ENCODE peak calls at places on chromosome 10, in four cellular contexts. One of them, this sample, is unnamed.

GRCh38 chr10:63143984-63144383 is 10.9 kb downstream of the NRBF2 start:
- DNase-seq in A549: no peak
- DNase-seq in K562: no peak
- DNase-seq in WTC11: no peak
- DNase-seq in this sample: no peak

GRCh38 chr10:128896964-128897363 is 570.1 kb upstream of the MGMT start:
- DNase-seq in A549: no peak
- DNase-seq in K562: no peak
- DNase-seq in WTC11: no peak
- DNase-seq in this sample: no peak

GRCh38 chr10:80202934-80203834 is 2.2 kb downstream of the ANXA11 start:
- DNase-seq in A549: no peak
- DNase-seq in K562: peak; percentile 87
- DNase-seq in WTC11: peak; percentile 43
- DNase-seq in this sample: peak; percentile 77

GRCh38 chr10:123093489-123093888 is 42.3 kb upstream of the HMX3 start:
- DNase-seq in A549: no peak
- DNase-seq in K562: no peak
- DNase-seq in WTC11: no peak
- DNase-seq in this sample: no peak

GRCh38 chr10:75403144-75404022 is 1.8 kb upstream of the ZNF503 start:
- DNase-seq in A549: peak; percentile 54
- DNase-seq in K562: no peak
- DNase-seq in WTC11: peak; percentile 64
- DNase-seq in this sample: peak; percentile 18

GRCh38 chr10:49749144-49749543 is 13.0 kb downstream of the OGDHL start:
- DNase-seq in A549: no peak
- DNase-seq in K562: no peak
- DNase-seq in WTC11: no peak
- DNase-seq in this sample: no peak

GRCh38 chr10:110444009-110444347 is 53.7 kb upstream of the DUSP5 start:
- DNase-seq in A549: no peak
- DNase-seq in K562: no peak
- DNase-seq in WTC11: no peak
- DNase-seq in this sample: no peak

GRCh38 chr10:78290131-78290750 is 256.6 kb downstream of the RPS24 start:
- DNase-seq in A549: no peak
- DNase-seq in K562: no peak
- DNase-seq in WTC11: no peak
- DNase-seq in this sample: no peak

GRCh38 chr10:30645340-30645827 is 15.8 kb upstream of the LYZL2 start:
- DNase-seq in A549: no peak
- DNase-seq in K562: no peak
- DNase-seq in WTC11: peak; percentile 35
- DNase-seq in this sample: peak; percentile 9

GRCh38 chr10:43199684-43200537 is 61.7 kb downstream of the CSGALNACT2 start:
- DNase-seq in A549: no peak
- DNase-seq in K562: no peak
- DNase-seq in WTC11: no peak
- DNase-seq in this sample: no peak

GRCh38 chr10:43076876-43077420 is at the start of gene RET:
- DNase-seq in A549: peak; percentile 65
- DNase-seq in K562: peak; percentile 84
- DNase-seq in WTC11: peak; percentile 67
- DNase-seq in this sample: no peak

GRCh38 chr10:43809211-43809930 is 160.7 kb upstream of the ZNF32 start:
- DNase-seq in A549: no peak
- DNase-seq in K562: no peak
- DNase-seq in WTC11: no peak
- DNase-seq in this sample: no peak

GRCh38 chr10:30788307-30788706 is 158.8 kb upstream of the LYZL2 start:
- DNase-seq in A549: no peak
- DNase-seq in K562: no peak
- DNase-seq in WTC11: no peak
- DNase-seq in this sample: no peak

GRCh38 chr10:110850990-110851389 is 20.7 kb upstream of the PDCD4 start:
- DNase-seq in A549: no peak
- DNase-seq in K562: no peak
- DNase-seq in WTC11: no peak
- DNase-seq in this sample: no peak

GRCh38 chr10:71294091-71294561 is 24.9 kb upstream of the SLC29A3 start:
- DNase-seq in A549: no peak
- DNase-seq in K562: no peak
- DNase-seq in WTC11: no peak
- DNase-seq in this sample: no peak

GRCh38 chr10:113087082-113088029 is 137.3 kb downstream of the TCF7L2 start:
- DNase-seq in A549: peak; percentile 97
- DNase-seq in K562: peak; percentile 64
- DNase-seq in WTC11: no peak
- DNase-seq in this sample: peak; percentile 96

GRCh38 chr10:43921881-43922280 is 273.2 kb upstream of the ZNF32 start:
- DNase-seq in A549: no peak
- DNase-seq in K562: no peak
- DNase-seq in WTC11: no peak
- DNase-seq in this sample: no peak

GRCh38 chr10:80199828-80200227 is 5.5 kb downstream of the ANXA11 start:
- DNase-seq in A549: no peak
- DNase-seq in K562: no peak
- DNase-seq in WTC11: no peak
- DNase-seq in this sample: no peak

GRCh38 chr10:106076496-106076895 is 1088.0 kb downstream of the SORCS1 start:
- DNase-seq in A549: no peak
- DNase-seq in K562: no peak
- DNase-seq in WTC11: no peak
- DNase-seq in this sample: no peak

GRCh38 chr10:3898821-3899220 is 113.8 kb upstream of the KLF6 start:
- DNase-seq in A549: no peak
- DNase-seq in K562: no peak
- DNase-seq in WTC11: no peak
- DNase-seq in this sample: peak; percentile 31

GRCh38 chr10:58782876-58783859 is 270.5 kb downstream of the BICC1 start:
- DNase-seq in A549: no peak
- DNase-seq in K562: no peak
- DNase-seq in WTC11: no peak
- DNase-seq in this sample: no peak

GRCh38 chr10:20598590-20598989 is 298.5 kb downstream of the NEBL start:
- DNase-seq in A549: peak; percentile 10
- DNase-seq in K562: no peak
- DNase-seq in WTC11: no peak
- DNase-seq in this sample: no peak

GRCh38 chr10:32684291-32684690 is 238.4 kb downstream of the CCDC7 start:
- DNase-seq in A549: no peak
- DNase-seq in K562: no peak
- DNase-seq in WTC11: no peak
- DNase-seq in this sample: no peak

GRCh38 chr10:32139223-32140073 is 83.2 kb upstream of the KIF5B start:
- DNase-seq in A549: peak; percentile 93
- DNase-seq in K562: peak; percentile 87
- DNase-seq in WTC11: peak; percentile 74
- DNase-seq in this sample: peak; percentile 57

GRCh38 chr10:60908896-60909295 is 35.1 kb downstream of the RHOBTB1 start:
- DNase-seq in A549: no peak
- DNase-seq in K562: no peak
- DNase-seq in WTC11: no peak
- DNase-seq in this sample: peak; percentile 30

GRCh38 chr10:126391162-126391880 is 3.0 kb upstream of the ADAM12 start:
- DNase-seq in A549: no peak
- DNase-seq in K562: no peak
- DNase-seq in WTC11: no peak
- DNase-seq in this sample: no peak

GRCh38 chr10:97880109-97880508 is 30.5 kb downstream of the GOLGA7B start:
- DNase-seq in A549: no peak
- DNase-seq in K562: no peak
- DNase-seq in WTC11: no peak
- DNase-seq in this sample: no peak

GRCh38 chr10:53840668-53841067 is 960.4 kb downstream of the PCDH15 start:
- DNase-seq in A549: no peak
- DNase-seq in K562: no peak
- DNase-seq in WTC11: no peak
- DNase-seq in this sample: no peak

GRCh38 chr10:121216721-121217181 is 365.6 kb downstream of the WDR11 start:
- DNase-seq in A549: no peak
- DNase-seq in K562: no peak
- DNase-seq in WTC11: no peak
- DNase-seq in this sample: no peak

GRCh38 chr10:111837985-111838384 is 345.6 kb downstream of the GPAM start:
- DNase-seq in A549: no peak
- DNase-seq in K562: no peak
- DNase-seq in WTC11: no peak
- DNase-seq in this sample: no peak

GRCh38 chr10:88332526-88333265 is 250.4 kb downstream of the RNLS start:
- DNase-seq in A549: no peak
- DNase-seq in K562: no peak
- DNase-seq in WTC11: no peak
- DNase-seq in this sample: no peak

GRCh38 chr10:5528989-5529701 is 4.4 kb downstream of the CALML3 start:
- DNase-seq in A549: no peak
- DNase-seq in K562: no peak
- DNase-seq in WTC11: no peak
- DNase-seq in this sample: no peak

GRCh38 chr10:12191715-12192114 is 4.0 kb downstream of the NUDT5 start:
- DNase-seq in A549: no peak
- DNase-seq in K562: no peak
- DNase-seq in WTC11: no peak
- DNase-seq in this sample: peak; percentile 31

GRCh38 chr10:51321968-51322367 is 247.7 kb downstream of the PRKG1 start:
- DNase-seq in A549: no peak
- DNase-seq in K562: no peak
- DNase-seq in WTC11: no peak
- DNase-seq in this sample: no peak

GRCh38 chr10:46550076-46550790 is 6.2 kb downstream of the GPRIN2 start:
- DNase-seq in A549: no peak
- DNase-seq in K562: no peak
- DNase-seq in WTC11: peak; percentile 10
- DNase-seq in this sample: no peak

GRCh38 chr10:48901152-48901705 is 38.4 kb downstream of the LRRC18 start:
- DNase-seq in A549: no peak
- DNase-seq in K562: no peak
- DNase-seq in WTC11: no peak
- DNase-seq in this sample: no peak

GRCh38 chr10:110387983-110388681 is 83.4 kb upstream of the SMNDC1 start:
- DNase-seq in A549: no peak
- DNase-seq in K562: no peak
- DNase-seq in WTC11: no peak
- DNase-seq in this sample: no peak

GRCh38 chr10:118308664-118309063 is 33.5 kb downstream of the FAM204A start:
- DNase-seq in A549: no peak
- DNase-seq in K562: no peak
- DNase-seq in WTC11: peak; percentile 18
- DNase-seq in this sample: no peak

GRCh38 chr10:102283488-102283887 is 38.2 kb downstream of the GBF1 start:
- DNase-seq in A549: no peak
- DNase-seq in K562: no peak
- DNase-seq in WTC11: no peak
- DNase-seq in this sample: no peak

GRCh38 chr10:102281103-102281502 is 35.8 kb downstream of the GBF1 start:
- DNase-seq in A549: no peak
- DNase-seq in K562: no peak
- DNase-seq in WTC11: no peak
- DNase-seq in this sample: no peak

GRCh38 chr10:102280397-102281015 is 35.2 kb downstream of the GBF1 start:
- DNase-seq in A549: no peak
- DNase-seq in K562: no peak
- DNase-seq in WTC11: no peak
- DNase-seq in this sample: no peak

GRCh38 chr10:102275343-102275742 is 30.0 kb downstream of the GBF1 start:
- DNase-seq in A549: no peak
- DNase-seq in K562: no peak
- DNase-seq in WTC11: no peak
- DNase-seq in this sample: no peak

GRCh38 chr10:102279104-102279503 is 33.8 kb downstream of the GBF1 start:
- DNase-seq in A549: no peak
- DNase-seq in K562: no peak
- DNase-seq in WTC11: no peak
- DNase-seq in this sample: no peak
- TF ChIP-seq NR3C1 in A549: no peak
- TF ChIP-seq NR3C1 in K562: no peak
- TF ChIP-seq NR3C1 in WTC11: no peak
- TF ChIP-seq NR3C1 in this sample: no peak

GRCh38 chr10:92640110-92640509 is 47.2 kb downstream of the KIF11 start:
- DNase-seq in A549: peak; percentile 7
- DNase-seq in K562: no peak
- DNase-seq in WTC11: no peak
- DNase-seq in this sample: no peak
- TF ChIP-seq NR3C1 in A549: no peak
- TF ChIP-seq NR3C1 in K562: no peak
- TF ChIP-seq NR3C1 in WTC11: no peak
- TF ChIP-seq NR3C1 in this sample: no peak

GRCh38 chr10:96370575-96371157 is 11.9 kb upstream of the OPALIN start:
- DNase-seq in A549: peak; percentile 76
- DNase-seq in K562: peak; percentile 55
- DNase-seq in WTC11: peak; percentile 81
- DNase-seq in this sample: peak; percentile 24
- TF ChIP-seq NR3C1 in A549: no peak
- TF ChIP-seq NR3C1 in K562: no peak
- TF ChIP-seq NR3C1 in WTC11: no peak
- TF ChIP-seq NR3C1 in this sample: no peak

GRCh38 chr10:72784551-72785421 is 92.8 kb downstream of the MCU start:
- DNase-seq in A549: no peak
- DNase-seq in K562: no peak
- DNase-seq in WTC11: peak; percentile 28
- DNase-seq in this sample: no peak
- TF ChIP-seq NR3C1 in A549: no peak
- TF ChIP-seq NR3C1 in K562: no peak
- TF ChIP-seq NR3C1 in WTC11: no peak
- TF ChIP-seq NR3C1 in this sample: no peak

DNA sequence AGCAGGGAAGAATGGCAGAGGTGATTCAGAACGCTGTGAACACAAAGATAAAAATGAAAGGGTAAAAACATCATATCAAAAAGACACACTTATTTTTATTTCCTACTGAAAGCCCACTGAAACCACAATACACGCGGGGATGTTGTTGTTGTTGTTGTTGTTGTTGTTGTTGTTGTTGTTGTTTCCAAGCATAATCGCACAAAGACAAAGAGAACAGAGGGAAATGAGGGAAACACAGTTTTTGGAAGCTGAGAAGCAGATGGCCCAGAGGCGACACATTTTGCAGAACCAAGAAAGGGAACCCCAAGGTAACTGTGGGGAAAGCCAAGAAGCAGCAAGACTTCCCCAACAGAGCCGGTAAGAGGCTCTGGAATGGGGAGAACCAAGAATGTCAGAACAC is 113.9 kb downstream of the PARD3 start:
- DNase-seq in A549: no peak
- DNase-seq in K562: no peak
- DNase-seq in WTC11: no peak
- DNase-seq in this sample: no peak
- TF ChIP-seq NR3C1 in A549: no peak
- TF ChIP-seq NR3C1 in K562: no peak
- TF ChIP-seq NR3C1 in WTC11: no peak
- TF ChIP-seq NR3C1 in this sample: no peak

GRCh38 chr10:1057106-1057657 is 997 bp downstream of the WDR37 start:
- DNase-seq in A549: peak; percentile 31
- DNase-seq in K562: peak; percentile 42
- DNase-seq in WTC11: no peak
- DNase-seq in this sample: no peak
- TF ChIP-seq NR3C1 in A549: no peak
- TF ChIP-seq NR3C1 in K562: no peak
- TF ChIP-seq NR3C1 in WTC11: no peak
- TF ChIP-seq NR3C1 in this sample: no peak